ENCODE peak calls at places on chromosomes 6 and 20, in eight cellular contexts. One of them, this sample, is unnamed.

GRCh38 chr6:73739097-73739496 is 43.1 kb downstream of the CD109 start:
- DNase-seq in stimulated activated naive CD8-positive, alpha-beta T cell treated with anti-CD3 and anti-CD28 coated beads, Interleukin-15, Interleukin-2, amounts not matched to agents 100 U/mL and 50 U/mL, for 24 hours: no peak
- DNase-seq in ascending aorta: no peak
- DNase-seq in non-pigmented ciliary epithelial cell: no peak
- DNase-seq in H9: no peak
- DNase-seq in HCT116: peak; percentile 52
- DNase-seq in pancreas: no peak
- DNase-seq in mesenchymal stem cell: peak; percentile 80
- DNase-seq in this sample: peak; percentile 85

GRCh38 chr6:106517699-106518098 is 111.6 kb downstream of the RTN4IP1 start:
- DNase-seq in non-pigmented ciliary epithelial cell: no peak
- DNase-seq in HCT116: no peak
- DNase-seq in ascending aorta: no peak
- DNase-seq in stimulated activated naive CD8-positive, alpha-beta T cell treated with anti-CD3 and anti-CD28 coated beads, Interleukin-15, Interleukin-2, amounts not matched to agents 100 U/mL and 50 U/mL, for 24 hours: no peak
- DNase-seq in pancreas: no peak
- DNase-seq in H9: no peak
- DNase-seq in mesenchymal stem cell: no peak
- DNase-seq in this sample: no peak

GRCh38 chr6:164097557-164098398 is 683.3 kb downstream of the QKI start:
- DNase-seq in H9: peak; percentile 40
- DNase-seq in pancreas: no peak
- DNase-seq in ascending aorta: no peak
- DNase-seq in non-pigmented ciliary epithelial cell: peak; percentile 49
- DNase-seq in stimulated activated naive CD8-positive, alpha-beta T cell treated with anti-CD3 and anti-CD28 coated beads, Interleukin-15, Interleukin-2, amounts not matched to agents 100 U/mL and 50 U/mL, for 24 hours: no peak
- DNase-seq in HCT116: no peak
- DNase-seq in mesenchymal stem cell: peak; percentile 54
- DNase-seq in this sample: peak; percentile 47

GRCh38 chr20:38941726-38942389 is 15.6 kb downstream of the FAM83D start:
- DNase-seq in mesenchymal stem cell: no peak
- DNase-seq in pancreas: no peak
- DNase-seq in non-pigmented ciliary epithelial cell: no peak
- DNase-seq in stimulated activated naive CD8-positive, alpha-beta T cell treated with anti-CD3 and anti-CD28 coated beads, Interleukin-15, Interleukin-2, amounts not matched to agents 100 U/mL and 50 U/mL, for 24 hours: no peak
- DNase-seq in H9: no peak
- DNase-seq in ascending aorta: no peak
- DNase-seq in HCT116: no peak
- DNase-seq in this sample: no peak

GRCh38 chr6:114934079-114934478 is 591.3 kb upstream of the HS3ST5 start:
- DNase-seq in ascending aorta: no peak
- DNase-seq in non-pigmented ciliary epithelial cell: no peak
- DNase-seq in H9: no peak
- DNase-seq in mesenchymal stem cell: no peak
- DNase-seq in HCT116: no peak
- DNase-seq in pancreas: no peak
- DNase-seq in stimulated activated naive CD8-positive, alpha-beta T cell treated with anti-CD3 and anti-CD28 coated beads, Interleukin-15, Interleukin-2, amounts not matched to agents 100 U/mL and 50 U/mL, for 24 hours: no peak
- DNase-seq in this sample: no peak

GRCh38 chr20:34083137-34083536 is 28.9 kb downstream of the EIF2S2 start:
- DNase-seq in mesenchymal stem cell: peak; percentile 16
- DNase-seq in non-pigmented ciliary epithelial cell: peak; percentile 65
- DNase-seq in ascending aorta: peak; percentile 85
- DNase-seq in pancreas: peak; percentile 63
- DNase-seq in H9: no peak
- DNase-seq in HCT116: no peak
- DNase-seq in stimulated activated naive CD8-positive, alpha-beta T cell treated with anti-CD3 and anti-CD28 coated beads, Interleukin-15, Interleukin-2, amounts not matched to agents 100 U/mL and 50 U/mL, for 24 hours: no peak
- DNase-seq in this sample: peak; percentile 99

GRCh38 chr6:13407709-13408695 is 79.4 kb downstream of the GFOD1 start:
- DNase-seq in stimulated activated naive CD8-positive, alpha-beta T cell treated with anti-CD3 and anti-CD28 coated beads, Interleukin-15, Interleukin-2, amounts not matched to agents 100 U/mL and 50 U/mL, for 24 hours: no peak
- DNase-seq in HCT116: no peak
- DNase-seq in ascending aorta: no peak
- DNase-seq in mesenchymal stem cell: peak; percentile 79
- DNase-seq in pancreas: peak; percentile 30
- DNase-seq in H9: no peak
- DNase-seq in non-pigmented ciliary epithelial cell: peak; percentile 78
- DNase-seq in this sample: peak; percentile 91

GRCh38 chr20:8074931-8075330 is 55.4 kb upstream of the TMX4 start:
- DNase-seq in ascending aorta: no peak
- DNase-seq in non-pigmented ciliary epithelial cell: no peak
- DNase-seq in H9: no peak
- DNase-seq in stimulated activated naive CD8-positive, alpha-beta T cell treated with anti-CD3 and anti-CD28 coated beads, Interleukin-15, Interleukin-2, amounts not matched to agents 100 U/mL and 50 U/mL, for 24 hours: no peak
- DNase-seq in pancreas: no peak
- DNase-seq in mesenchymal stem cell: no peak
- DNase-seq in HCT116: no peak
- DNase-seq in this sample: peak; percentile 75

GRCh38 chr6:136212616-136213396 is 37.3 kb downstream of the MTFR2 start:
- DNase-seq in HCT116: no peak
- DNase-seq in H9: no peak
- DNase-seq in mesenchymal stem cell: peak; percentile 62
- DNase-seq in ascending aorta: no peak
- DNase-seq in pancreas: no peak
- DNase-seq in non-pigmented ciliary epithelial cell: no peak
- DNase-seq in stimulated activated naive CD8-positive, alpha-beta T cell treated with anti-CD3 and anti-CD28 coated beads, Interleukin-15, Interleukin-2, amounts not matched to agents 100 U/mL and 50 U/mL, for 24 hours: no peak
- DNase-seq in this sample: peak; percentile 61

GRCh38 chr6:125790403-125791150 is at the start of gene NCOA7:
- DNase-seq in mesenchymal stem cell: peak; percentile 74
- DNase-seq in non-pigmented ciliary epithelial cell: no peak
- DNase-seq in ascending aorta: peak; percentile 87
- DNase-seq in pancreas: peak; percentile 69
- DNase-seq in H9: peak; percentile 80
- DNase-seq in HCT116: no peak
- DNase-seq in stimulated activated naive CD8-positive, alpha-beta T cell treated with anti-CD3 and anti-CD28 coated beads, Interleukin-15, Interleukin-2, amounts not matched to agents 100 U/mL and 50 U/mL, for 24 hours: peak; percentile 80
- DNase-seq in this sample: peak; percentile 73

GRCh38 chr6:52517502-52518278 is 59.2 kb downstream of the TRAM2 start:
- DNase-seq in H9: peak; percentile 90
- DNase-seq in ascending aorta: peak; percentile 96
- DNase-seq in pancreas: peak; percentile 69
- DNase-seq in non-pigmented ciliary epithelial cell: peak; percentile 94
- DNase-seq in mesenchymal stem cell: peak; percentile 96
- DNase-seq in HCT116: peak; percentile 80
- DNase-seq in stimulated activated naive CD8-positive, alpha-beta T cell treated with anti-CD3 and anti-CD28 coated beads, Interleukin-15, Interleukin-2, amounts not matched to agents 100 U/mL and 50 U/mL, for 24 hours: peak; percentile 50
- DNase-seq in this sample: peak; percentile 98

GRCh38 chr20:18224968-18225568 is 63.3 kb upstream of the ZNF133 start:
- DNase-seq in H9: no peak
- DNase-seq in non-pigmented ciliary epithelial cell: peak; percentile 20
- DNase-seq in ascending aorta: no peak
- DNase-seq in mesenchymal stem cell: peak; percentile 54
- DNase-seq in pancreas: peak; percentile 10
- DNase-seq in stimulated activated naive CD8-positive, alpha-beta T cell treated with anti-CD3 and anti-CD28 coated beads, Interleukin-15, Interleukin-2, amounts not matched to agents 100 U/mL and 50 U/mL, for 24 hours: no peak
- DNase-seq in HCT116: peak; percentile 12
- DNase-seq in this sample: peak; percentile 59

GRCh38 chr6:136226674-136227377 is 23.3 kb downstream of the MTFR2 start:
- DNase-seq in mesenchymal stem cell: peak; percentile 74
- DNase-seq in pancreas: no peak
- DNase-seq in H9: no peak
- DNase-seq in non-pigmented ciliary epithelial cell: no peak
- DNase-seq in ascending aorta: no peak
- DNase-seq in HCT116: no peak
- DNase-seq in stimulated activated naive CD8-positive, alpha-beta T cell treated with anti-CD3 and anti-CD28 coated beads, Interleukin-15, Interleukin-2, amounts not matched to agents 100 U/mL and 50 U/mL, for 24 hours: no peak
- DNase-seq in this sample: peak; percentile 32

GRCh38 chr20:33570743-33571142 is 80.8 kb downstream of the CBFA2T2 start:
- DNase-seq in pancreas: no peak
- DNase-seq in non-pigmented ciliary epithelial cell: no peak
- DNase-seq in mesenchymal stem cell: no peak
- DNase-seq in HCT116: no peak
- DNase-seq in stimulated activated naive CD8-positive, alpha-beta T cell treated with anti-CD3 and anti-CD28 coated beads, Interleukin-15, Interleukin-2, amounts not matched to agents 100 U/mL and 50 U/mL, for 24 hours: no peak
- DNase-seq in H9: no peak
- DNase-seq in ascending aorta: no peak
- DNase-seq in this sample: no peak

GRCh38 chr20:36454664-36455427 is 86.5 kb upstream of the MYL9 start:
- DNase-seq in mesenchymal stem cell: no peak
- DNase-seq in stimulated activated naive CD8-positive, alpha-beta T cell treated with anti-CD3 and anti-CD28 coated beads, Interleukin-15, Interleukin-2, amounts not matched to agents 100 U/mL and 50 U/mL, for 24 hours: no peak
- DNase-seq in ascending aorta: no peak
- DNase-seq in non-pigmented ciliary epithelial cell: no peak
- DNase-seq in HCT116: no peak
- DNase-seq in pancreas: peak; percentile 53
- DNase-seq in H9: peak; percentile 57
- DNase-seq in this sample: peak; percentile 21

GRCh38 chr20:25269057-25269832 is 21.4 kb downstream of the PYGB start:
- DNase-seq in pancreas: no peak
- DNase-seq in HCT116: no peak
- DNase-seq in H9: peak; percentile 8
- DNase-seq in stimulated activated naive CD8-positive, alpha-beta T cell treated with anti-CD3 and anti-CD28 coated beads, Interleukin-15, Interleukin-2, amounts not matched to agents 100 U/mL and 50 U/mL, for 24 hours: no peak
- DNase-seq in mesenchymal stem cell: no peak
- DNase-seq in ascending aorta: peak; percentile 27
- DNase-seq in non-pigmented ciliary epithelial cell: no peak
- DNase-seq in this sample: no peak

GRCh38 chr6:11212625-11213024 is 19.8 kb downstream of the NEDD9 start:
- DNase-seq in mesenchymal stem cell: peak; percentile 64
- DNase-seq in stimulated activated naive CD8-positive, alpha-beta T cell treated with anti-CD3 and anti-CD28 coated beads, Interleukin-15, Interleukin-2, amounts not matched to agents 100 U/mL and 50 U/mL, for 24 hours: no peak
- DNase-seq in non-pigmented ciliary epithelial cell: peak; percentile 57
- DNase-seq in H9: no peak
- DNase-seq in pancreas: no peak
- DNase-seq in HCT116: no peak
- DNase-seq in ascending aorta: peak; percentile 87
- DNase-seq in this sample: peak; percentile 86

GRCh38 chr6:129099696-129100095 is 216.8 kb downstream of the LAMA2 start:
- DNase-seq in non-pigmented ciliary epithelial cell: no peak
- DNase-seq in mesenchymal stem cell: no peak
- DNase-seq in HCT116: no peak
- DNase-seq in H9: no peak
- DNase-seq in stimulated activated naive CD8-positive, alpha-beta T cell treated with anti-CD3 and anti-CD28 coated beads, Interleukin-15, Interleukin-2, amounts not matched to agents 100 U/mL and 50 U/mL, for 24 hours: no peak
- DNase-seq in ascending aorta: no peak
- DNase-seq in pancreas: no peak
- DNase-seq in this sample: no peak

GRCh38 chr20:41692479-41693135 is 74.4 kb upstream of the CHD6 start:
- DNase-seq in ascending aorta: peak; percentile 93
- DNase-seq in non-pigmented ciliary epithelial cell: no peak
- DNase-seq in mesenchymal stem cell: no peak
- DNase-seq in H9: peak; percentile 96
- DNase-seq in HCT116: no peak
- DNase-seq in pancreas: peak; percentile 87
- DNase-seq in stimulated activated naive CD8-positive, alpha-beta T cell treated with anti-CD3 and anti-CD28 coated beads, Interleukin-15, Interleukin-2, amounts not matched to agents 100 U/mL and 50 U/mL, for 24 hours: peak; percentile 74
- DNase-seq in this sample: peak; percentile 84

GRCh38 chr6:51571168-51571567 is 516.2 kb downstream of the PKHD1 start:
- DNase-seq in pancreas: no peak
- DNase-seq in mesenchymal stem cell: no peak
- DNase-seq in ascending aorta: no peak
- DNase-seq in non-pigmented ciliary epithelial cell: no peak
- DNase-seq in stimulated activated naive CD8-positive, alpha-beta T cell treated with anti-CD3 and anti-CD28 coated beads, Interleukin-15, Interleukin-2, amounts not matched to agents 100 U/mL and 50 U/mL, for 24 hours: no peak
- DNase-seq in HCT116: no peak
- DNase-seq in H9: no peak
- DNase-seq in this sample: no peak

GRCh38 chr6:100726741-100727140 is 154.4 kb downstream of the ASCC3 start:
- DNase-seq in mesenchymal stem cell: peak; percentile 21
- DNase-seq in ascending aorta: no peak
- DNase-seq in H9: no peak
- DNase-seq in pancreas: no peak
- DNase-seq in non-pigmented ciliary epithelial cell: peak; percentile 27
- DNase-seq in HCT116: no peak
- DNase-seq in stimulated activated naive CD8-positive, alpha-beta T cell treated with anti-CD3 and anti-CD28 coated beads, Interleukin-15, Interleukin-2, amounts not matched to agents 100 U/mL and 50 U/mL, for 24 hours: no peak
- DNase-seq in this sample: peak; percentile 77

GRCh38 chr6:41917528-41917927 is 3.4 kb downstream of the MED20 start:
- DNase-seq in mesenchymal stem cell: peak; percentile 92
- DNase-seq in ascending aorta: no peak
- DNase-seq in non-pigmented ciliary epithelial cell: peak; percentile 89
- DNase-seq in HCT116: peak; percentile 71
- DNase-seq in stimulated activated naive CD8-positive, alpha-beta T cell treated with anti-CD3 and anti-CD28 coated beads, Interleukin-15, Interleukin-2, amounts not matched to agents 100 U/mL and 50 U/mL, for 24 hours: no peak
- DNase-seq in H9: no peak
- DNase-seq in pancreas: no peak
- DNase-seq in this sample: peak; percentile 96